ENCODE peak calls at places on chromosomes 12 and 14, in nine cellular contexts. N is Panc1; B is astrocyte of the hippocampus; O is LoVo; Y is frontal cortex; X is dermis microvascular lymphatic vessel endothelial cell; H is K562; M is stimulated activated CD8-positive, alpha-beta memory T cell treated with anti-CD3 and anti-CD28 coated beads, Interleukin-12 subunit alpha, Interleukin-12 subunit beta, amount 100 ng/mL, for 4 hours; A is T47D. E is an unnamed sample.

GRCh38 chr12:3436496-3437060 is 54.4 kb upstream of the PRMT8 start:
- DNase-seq in B (peak), H (no peak), O (no peak), A (no peak), M (no peak), N (no peak), Y (no peak), X (no peak), E (no peak)

GRCh38 chr12:50839032-50839431 is 3.7 kb upstream of the TMPRSS12 start:
- DNase-seq in M (no peak), O (no peak), H (no peak), X (no peak), B (no peak), Y (no peak), A (no peak), N (no peak), E (no peak)

GRCh38 chr12:3490848-3491382 is at the start of gene PRMT8:
- DNase-seq in M (no peak), A (peak), Y (peak), B (peak), X (no peak), N (no peak), O (no peak), H (no peak), E (peak)

GRCh38 chr12:122080149-122081107 is 1.9 kb downstream of the MLXIP start:
- DNase-seq in B (peak), X (peak), Y (peak), N (no peak), A (peak), M (no peak), O (no peak), H (no peak), E (peak)

GRCh38 chr12:111748867-111749266 is 17.9 kb upstream of the ALDH2 start:
- DNase-seq in A (no peak), X (peak), Y (no peak), H (no peak), O (no peak), N (no peak), B (no peak), M (no peak), E (no peak)

GRCh38 chr14:50344831-50345563 is 32.9 kb downstream of the DMAC2L start:
- DNase-seq in Y (no peak), N (no peak), M (no peak), X (peak), B (no peak), H (no peak), O (no peak), A (no peak), E (no peak)

GRCh38 chr12:85979641-85980040 is 105.5 kb downstream of the NTS start:
- DNase-seq in Y (no peak), X (no peak), M (no peak), B (no peak), O (no peak), A (no peak), H (no peak), N (no peak), E (no peak)

GRCh38 chr14:99522457-99522891 is 41.3 kb downstream of the CCNK start:
- DNase-seq in N (no peak), M (no peak), B (peak), Y (no peak), H (peak), O (no peak), A (no peak), X (peak), E (peak)

GRCh38 chr12:132511516-132512196 is 21.7 kb downstream of the FBRSL1 start:
- DNase-seq in N (no peak), A (no peak), Y (peak), O (no peak), B (no peak), M (no peak), H (no peak), X (no peak), E (no peak)

GRCh38 chr14:59897757-59898383 is 22.1 kb upstream of the LRRC9 start:
- DNase-seq in A (peak), B (peak), M (no peak), O (no peak), H (no peak), N (no peak), X (peak), Y (no peak), E (peak)

GRCh38 chr14:88321692-88322504 is 1.2 kb downstream of the KCNK10 start:
- DNase-seq in M (no peak), O (no peak), N (no peak), Y (no peak), X (no peak), A (no peak), H (no peak), B (no peak), E (no peak)

GRCh38 chr14:71365305-71365865 is 458.1 kb downstream of the PCNX1 start:
- DNase-seq in A (no peak), B (peak), O (no peak), N (no peak), H (no peak), X (no peak), M (no peak), Y (no peak), E (peak)

GRCh38 chr14:105091335-105092123 is 26.3 kb upstream of the GPR132 start:
- DNase-seq in X (peak), M (no peak), H (no peak), B (peak), Y (no peak), O (peak), N (no peak), A (peak), E (no peak)

GRCh38 chr12:64099430-64099829 is 122.7 kb downstream of the KICS2 start:
- DNase-seq in N (no peak), B (peak), X (peak), H (no peak), O (no peak), M (no peak), Y (no peak), A (no peak), E (peak)

GRCh38 chr12:67661311-67662011 is 12.9 kb downstream of the DYRK2 start:
- DNase-seq in X (no peak), N (no peak), M (no peak), H (no peak), O (no peak), Y (no peak), B (peak), A (no peak), E (peak)

GRCh38 chr12:79911889-79912656 is 22.8 kb downstream of the PPP1R12A start:
- DNase-seq in H (no peak), N (no peak), Y (no peak), X (peak), A (no peak), B (peak), M (no peak), O (no peak), E (peak)

GRCh38 chr12:123744836-123745235 is 17.3 kb upstream of the DNAH10 start:
- DNase-seq in M (no peak), H (no peak), O (no peak), Y (no peak), X (no peak), N (no peak), B (no peak), A (peak), E (no peak)

E was measured in astrocyte of the spinal cord.